ENCODE peak calls at places on chromosomes 13 and 19, in four cellular contexts. One of them, this sample, is unnamed.

GRCh38 chr19:33434886-33435705 is 61.6 kb downstream of the CEBPG start:
- DNase-seq in GM12878: no peak
- DNase-seq in HepG2: no peak
- DNase-seq in SK-N-SH: peak
- DNase-seq in this sample: no peak

GRCh38 chr13:76730220-76730619 is 156.0 kb downstream of the KCTD12 start:
- DNase-seq in GM12878: no peak
- DNase-seq in HepG2: no peak
- DNase-seq in SK-N-SH: no peak
- DNase-seq in this sample: no peak

GRCh38 chr13:102620512-102620911 is 23.7 kb downstream of the TPP2 start:
- DNase-seq in GM12878: no peak
- DNase-seq in HepG2: no peak
- DNase-seq in SK-N-SH: no peak
- DNase-seq in this sample: no peak

GRCh38 chr13:52067237-52067636 is 42.7 kb downstream of the UTP14C start:
- DNase-seq in GM12878: no peak
- DNase-seq in HepG2: peak
- DNase-seq in SK-N-SH: no peak
- DNase-seq in this sample: no peak

GRCh38 chr19:8631425-8631819 is 989 bp downstream of the NFILZ start:
- DNase-seq in GM12878: no peak
- DNase-seq in HepG2: peak
- DNase-seq in SK-N-SH: no peak
- DNase-seq in this sample: no peak

GRCh38 chr19:492091-492531 is 4.2 kb upstream of the MADCAM1 start:
- DNase-seq in GM12878: no peak
- DNase-seq in HepG2: no peak
- DNase-seq in SK-N-SH: peak
- DNase-seq in this sample: no peak

GRCh38 chr19:1161716-1162115 is 12.4 kb downstream of the SBNO2 start:
- DNase-seq in GM12878: no peak
- DNase-seq in HepG2: no peak
- DNase-seq in SK-N-SH: no peak
- DNase-seq in this sample: no peak

GRCh38 chr19:30670562-30671513 is 298.7 kb downstream of the ZNF536 start:
- DNase-seq in GM12878: no peak
- DNase-seq in HepG2: no peak
- DNase-seq in SK-N-SH: no peak
- DNase-seq in this sample: no peak

GRCh38 chr19:15372891-15373301 is 6.7 kb downstream of the AKAP8 start:
- DNase-seq in GM12878: no peak
- DNase-seq in HepG2: no peak
- DNase-seq in SK-N-SH: peak
- DNase-seq in this sample: no peak

GRCh38 chr13:99949657-99950413 is 21.7 kb downstream of the ZIC5 start:
- DNase-seq in GM12878: no peak
- DNase-seq in HepG2: no peak
- DNase-seq in SK-N-SH: no peak
- DNase-seq in this sample: no peak

GRCh38 chr19:4523306-4524110 is 5.2 kb upstream of the PLIN4 start:
- DNase-seq in GM12878: no peak
- DNase-seq in HepG2: peak
- DNase-seq in SK-N-SH: peak
- DNase-seq in this sample: peak

GRCh38 chr19:10191347-10191746 is 3.4 kb downstream of the DNMT1 start:
- DNase-seq in GM12878: no peak
- DNase-seq in HepG2: peak
- DNase-seq in SK-N-SH: no peak
- DNase-seq in this sample: no peak

GRCh38 chr19:55117063-55117635 is 288 bp downstream of the PPP1R12C start:
- DNase-seq in GM12878: no peak
- DNase-seq in HepG2: no peak
- DNase-seq in SK-N-SH: no peak
- DNase-seq in this sample: no peak

GRCh38 chr13:93727301-93728141 is 500.9 kb downstream of the GPC6 start:
- DNase-seq in GM12878: no peak
- DNase-seq in HepG2: peak
- DNase-seq in SK-N-SH: no peak
- DNase-seq in this sample: no peak

GRCh38 chr13:33276581-33276980 is 9.0 kb downstream of the STARD13 start:
- DNase-seq in GM12878: no peak
- DNase-seq in HepG2: no peak
- DNase-seq in SK-N-SH: no peak
- DNase-seq in this sample: no peak

GRCh38 chr19:42068756-42069571 is 1.0 kb downstream of the GRIK5 start:
- DNase-seq in GM12878: no peak
- DNase-seq in HepG2: no peak
- DNase-seq in SK-N-SH: peak
- DNase-seq in this sample: peak

GRCh38 chr19:30320916-30321315 is 51.3 kb upstream of the ZNF536 start:
- DNase-seq in GM12878: no peak
- DNase-seq in HepG2: no peak
- DNase-seq in SK-N-SH: no peak
- DNase-seq in this sample: no peak

GRCh38 chr13:73073050-73073449 is 14.2 kb downstream of the KLF5 start:
- DNase-seq in GM12878: no peak
- DNase-seq in HepG2: no peak
- DNase-seq in SK-N-SH: no peak
- DNase-seq in this sample: no peak

GRCh38 chr13:112761701-112762689 is 72.2 kb downstream of the ATP11A start:
- DNase-seq in GM12878: no peak
- DNase-seq in HepG2: no peak
- DNase-seq in SK-N-SH: no peak
- DNase-seq in this sample: no peak

GRCh38 chr19:52646571-52647222 is 8.5 kb upstream of the ZNF83 start:
- DNase-seq in GM12878: no peak
- DNase-seq in HepG2: no peak
- DNase-seq in SK-N-SH: no peak
- DNase-seq in this sample: no peak

GRCh38 chr13:31119966-31120733 is 41.6 kb downstream of the HSPH1 start:
- DNase-seq in GM12878: no peak
- DNase-seq in HepG2: no peak
- DNase-seq in SK-N-SH: no peak
- DNase-seq in this sample: no peak

GRCh38 chr19:13622727-13623126 is 116.4 kb upstream of the CACNA1A start:
- DNase-seq in GM12878: no peak
- DNase-seq in HepG2: no peak
- DNase-seq in SK-N-SH: no peak
- DNase-seq in this sample: no peak

GRCh38 chr19:7386308-7386707 is 37.6 kb downstream of the ARHGEF18 start:
- DNase-seq in GM12878: no peak
- DNase-seq in HepG2: no peak
- DNase-seq in SK-N-SH: no peak
- DNase-seq in this sample: no peak

GRCh38 chr19:54882758-54883157 is 8.7 kb downstream of the FCAR start:
- DNase-seq in GM12878: peak
- DNase-seq in HepG2: peak
- DNase-seq in SK-N-SH: no peak
- DNase-seq in this sample: no peak

GRCh38 chr13:36212789-36213188 is 1.6 kb downstream of the SOHLH2 start:
- DNase-seq in GM12878: no peak
- DNase-seq in HepG2: no peak
- DNase-seq in SK-N-SH: no peak
- DNase-seq in this sample: no peak

GRCh38 chr13:112907916-112908315 is 61.1 kb upstream of the MCF2L start:
- DNase-seq in GM12878: no peak
- DNase-seq in HepG2: peak
- DNase-seq in SK-N-SH: no peak
- DNase-seq in this sample: no peak

GRCh38 chr19:13668964-13669363 is 95.4 kb upstream of the MRI1 start:
- DNase-seq in GM12878: no peak
- DNase-seq in HepG2: no peak
- DNase-seq in SK-N-SH: no peak
- DNase-seq in this sample: no peak

GRCh38 chr19:19406878-19407639 is 1.6 kb downstream of the GATAD2A start:
- DNase-seq in GM12878: no peak
- DNase-seq in HepG2: peak
- DNase-seq in SK-N-SH: no peak
- DNase-seq in this sample: no peak

GRCh38 chr13:48490241-48490640 is 42.6 kb downstream of the RCBTB2 start:
- DNase-seq in GM12878: no peak
- DNase-seq in HepG2: no peak
- DNase-seq in SK-N-SH: no peak
- DNase-seq in this sample: no peak

DNA sequence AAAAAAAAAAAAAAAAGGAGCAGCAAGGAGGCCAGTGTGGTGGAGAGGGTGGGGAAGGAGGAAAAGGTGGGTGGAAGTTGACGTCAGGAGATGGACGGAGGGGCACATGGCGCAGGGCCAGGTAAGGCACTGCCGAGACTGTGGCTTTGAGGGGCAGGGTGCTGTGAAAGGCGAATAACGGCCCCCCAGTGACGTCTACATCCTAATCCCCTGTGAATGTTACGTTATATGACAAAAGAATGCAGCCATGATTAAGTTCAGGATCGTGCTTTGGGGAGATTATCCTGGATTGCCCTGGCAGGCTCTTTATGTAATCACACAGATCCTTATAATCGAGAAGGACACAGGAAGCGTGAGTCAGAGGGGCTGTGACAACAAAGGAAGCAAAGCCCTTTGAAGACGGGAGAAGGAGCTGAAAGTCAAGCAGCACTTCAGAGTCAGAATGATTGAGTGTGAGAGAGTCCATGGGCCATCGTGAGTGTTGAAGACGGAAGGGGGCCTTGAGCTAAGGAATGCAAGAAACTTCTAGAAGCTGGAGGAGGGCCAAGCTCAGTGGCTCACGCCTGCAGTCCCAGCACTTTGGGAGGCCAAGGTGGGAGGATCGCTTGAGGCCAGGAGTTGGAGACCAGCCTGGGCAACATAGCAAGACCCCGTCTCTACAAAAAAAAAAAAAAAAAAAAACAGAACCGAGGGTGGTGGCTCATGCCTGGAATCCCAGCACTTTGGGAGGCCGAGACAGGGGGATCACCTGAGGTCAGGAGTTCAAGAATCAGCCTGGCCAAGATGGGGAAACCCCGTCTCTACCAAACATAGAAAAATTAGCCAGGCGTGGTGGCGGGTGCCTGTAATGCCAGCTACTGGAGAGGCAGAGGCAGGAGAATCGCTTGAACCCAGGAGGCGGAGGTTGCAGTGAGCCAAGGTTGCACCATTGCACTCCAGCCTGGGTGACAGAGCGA is 13.8 kb upstream of the CEACAM16 start:
- DNase-seq in GM12878: no peak
- DNase-seq in HepG2: peak
- DNase-seq in SK-N-SH: no peak
- DNase-seq in this sample: no peak
- TF ChIP-seq TCF12 in GM12878: no peak
- TF ChIP-seq TCF12 in HepG2: no peak
- TF ChIP-seq TCF12 in SK-N-SH: peak
- TF ChIP-seq TCF12 in this sample: no peak

DNA sequence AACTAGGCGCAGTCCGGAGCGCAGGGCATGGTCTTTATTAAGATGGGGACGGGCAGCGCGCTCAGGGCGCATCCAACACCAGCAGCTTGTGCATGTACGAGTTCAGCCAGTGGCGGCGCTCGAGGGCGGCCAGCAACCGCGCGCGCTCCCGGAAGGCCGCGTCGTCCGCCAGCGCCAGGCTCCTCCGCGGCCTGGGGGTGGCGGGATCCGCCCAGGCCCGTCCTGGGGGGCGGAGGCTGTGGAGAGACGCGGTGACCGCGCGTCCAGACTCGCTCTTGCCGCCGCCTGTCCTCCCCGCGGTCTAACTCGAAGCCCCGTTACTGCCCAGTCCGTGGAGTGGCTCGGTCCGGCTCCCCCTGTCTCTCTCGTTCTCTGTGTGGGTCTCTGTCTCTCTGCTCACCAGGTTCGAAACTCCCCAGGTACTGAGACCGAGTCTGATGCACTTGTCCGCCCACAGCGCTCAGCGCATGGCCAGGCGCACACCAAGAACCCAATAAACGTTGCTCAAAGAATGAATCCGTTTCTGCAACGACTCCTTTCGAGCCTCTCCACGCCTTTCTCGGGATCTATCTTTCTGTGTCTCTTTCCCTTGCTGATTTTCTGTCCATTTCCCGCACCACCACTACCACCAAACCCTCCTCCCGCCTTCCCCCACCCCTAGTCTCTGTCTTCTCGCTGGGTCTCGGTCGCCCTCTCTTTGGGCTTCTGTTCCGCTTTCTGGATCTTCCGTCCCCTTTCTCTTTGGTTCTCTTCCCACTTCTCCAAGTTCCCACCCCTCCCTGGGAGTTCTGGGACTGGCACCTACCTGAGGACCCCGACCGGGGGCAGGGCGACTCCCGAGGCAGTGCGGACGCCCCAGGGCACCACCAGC is 599 bp downstream of the PTH2 start:
- DNase-seq in GM12878: no peak
- DNase-seq in HepG2: no peak
- DNase-seq in SK-N-SH: peak
- DNase-seq in this sample: peak
- TF ChIP-seq TCF12 in GM12878: no peak
- TF ChIP-seq TCF12 in HepG2: no peak
- TF ChIP-seq TCF12 in SK-N-SH: no peak
- TF ChIP-seq TCF12 in this sample: no peak

GRCh38 chr13:75621147-75621546 is 15.0 kb upstream of the LMO7 start:
- DNase-seq in GM12878: no peak
- DNase-seq in HepG2: no peak
- DNase-seq in SK-N-SH: no peak
- DNase-seq in this sample: no peak
- TF ChIP-seq TCF12 in GM12878: no peak
- TF ChIP-seq TCF12 in HepG2: no peak
- TF ChIP-seq TCF12 in SK-N-SH: peak
- TF ChIP-seq TCF12 in this sample: no peak

DNA sequence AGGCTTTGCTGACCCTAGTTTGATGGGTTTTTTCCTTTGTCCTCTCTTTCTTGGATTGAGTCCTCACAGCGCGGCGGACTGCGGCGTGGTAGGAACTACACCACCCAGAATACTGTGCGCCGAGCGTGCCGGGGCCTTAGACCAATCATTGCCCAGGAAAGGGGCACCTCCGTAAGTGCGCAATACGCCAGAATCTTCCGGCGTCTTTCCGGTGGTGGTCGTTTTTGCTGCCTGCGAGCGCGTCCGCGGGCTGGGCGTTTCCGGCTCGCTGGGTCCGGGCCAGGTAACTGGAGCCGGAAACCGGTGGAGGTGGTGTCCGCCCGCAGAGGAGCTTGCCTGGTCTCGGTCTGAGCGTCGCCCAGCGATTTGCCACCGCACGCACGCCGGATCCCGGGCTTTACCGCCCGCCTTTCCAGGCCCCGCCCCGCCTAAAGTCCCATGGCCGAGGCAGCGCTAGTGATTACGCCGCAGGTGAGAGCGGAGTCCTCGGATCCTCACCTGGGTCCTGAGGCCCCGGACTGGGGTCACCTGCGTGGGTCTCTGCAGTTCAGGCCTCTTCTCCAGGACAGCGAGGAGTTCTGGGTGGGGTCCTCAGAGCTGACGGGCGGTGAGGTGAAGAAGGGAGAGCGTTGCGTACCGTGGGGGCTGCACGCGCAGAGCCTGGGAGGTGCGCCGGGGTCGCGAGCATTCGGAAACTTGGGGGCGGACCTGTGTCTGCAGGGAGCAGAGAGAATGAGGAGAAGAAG is at the start of gene ZNF549:
- DNase-seq in GM12878: peak
- DNase-seq in HepG2: peak
- DNase-seq in SK-N-SH: peak
- DNase-seq in this sample: peak
- TF ChIP-seq TCF12 in GM12878: no peak
- TF ChIP-seq TCF12 in HepG2: no peak
- TF ChIP-seq TCF12 in SK-N-SH: no peak
- TF ChIP-seq TCF12 in this sample: no peak

GRCh38 chr19:39211731-39212376 is 7.8 kb upstream of the SYCN start:
- DNase-seq in GM12878: no peak
- DNase-seq in HepG2: no peak
- DNase-seq in SK-N-SH: peak
- DNase-seq in this sample: no peak
- TF ChIP-seq TCF12 in GM12878: no peak
- TF ChIP-seq TCF12 in HepG2: no peak
- TF ChIP-seq TCF12 in SK-N-SH: no peak
- TF ChIP-seq TCF12 in this sample: no peak